ENCODE peak calls at places on chromosomes 7 and 10, in eight cellular contexts. One of them, this sample, is unnamed.

GRCh38 chr10:63670291-63670898 is 149.2 kb downstream of the REEP3 start:
- DNase-seq in colonic mucosa: no peak
- DNase-seq in PC-3: no peak
- DNase-seq in brain microvascular endothelial cell: no peak
- DNase-seq in CD8-positive, alpha-beta memory T cell: no peak
- DNase-seq in ovary: no peak
- DNase-seq in effector memory CD4-positive, alpha-beta T cell: no peak
- DNase-seq in WERI-Rb-1: peak; percentile 66
- DNase-seq in this sample: no peak

GRCh38 chr7:44512736-44513135 is 22.3 kb upstream of the NUDCD3 start:
- DNase-seq in WERI-Rb-1: no peak
- DNase-seq in colonic mucosa: no peak
- DNase-seq in CD8-positive, alpha-beta memory T cell: no peak
- DNase-seq in effector memory CD4-positive, alpha-beta T cell: no peak
- DNase-seq in PC-3: no peak
- DNase-seq in ovary: no peak
- DNase-seq in brain microvascular endothelial cell: no peak
- DNase-seq in this sample: no peak

GRCh38 chr7:102282465-102283362 is 4.0 kb upstream of the SH2B2 start:
- DNase-seq in ovary: no peak
- DNase-seq in WERI-Rb-1: no peak
- DNase-seq in brain microvascular endothelial cell: no peak
- DNase-seq in PC-3: no peak
- DNase-seq in effector memory CD4-positive, alpha-beta T cell: no peak
- DNase-seq in colonic mucosa: no peak
- DNase-seq in CD8-positive, alpha-beta memory T cell: no peak
- DNase-seq in this sample: no peak

GRCh38 chr7:23012797-23013714 is 874 bp downstream of the HYCC1 start:
- DNase-seq in CD8-positive, alpha-beta memory T cell: peak; percentile 1
- DNase-seq in ovary: peak; percentile 36
- DNase-seq in PC-3: peak; percentile 18
- DNase-seq in WERI-Rb-1: peak; percentile 30
- DNase-seq in effector memory CD4-positive, alpha-beta T cell: no peak
- DNase-seq in colonic mucosa: peak; percentile 29
- DNase-seq in brain microvascular endothelial cell: peak; percentile 18
- DNase-seq in this sample: peak; percentile 14

GRCh38 chr7:115183431-115184057 is 261.6 kb downstream of the MDFIC start:
- DNase-seq in brain microvascular endothelial cell: no peak
- DNase-seq in CD8-positive, alpha-beta memory T cell: no peak
- DNase-seq in effector memory CD4-positive, alpha-beta T cell: no peak
- DNase-seq in WERI-Rb-1: no peak
- DNase-seq in ovary: no peak
- DNase-seq in colonic mucosa: no peak
- DNase-seq in PC-3: no peak
- DNase-seq in this sample: no peak

GRCh38 chr7:75066521-75066920 is 7.1 kb downstream of the RCC1L start:
- DNase-seq in PC-3: no peak
- DNase-seq in brain microvascular endothelial cell: no peak
- DNase-seq in effector memory CD4-positive, alpha-beta T cell: no peak
- DNase-seq in WERI-Rb-1: no peak
- DNase-seq in colonic mucosa: no peak
- DNase-seq in ovary: peak; percentile 6
- DNase-seq in CD8-positive, alpha-beta memory T cell: no peak
- DNase-seq in this sample: no peak

GRCh38 chr7:157927313-157927925 is 590.6 kb downstream of the DNAJB6 start:
- DNase-seq in PC-3: no peak
- DNase-seq in effector memory CD4-positive, alpha-beta T cell: no peak
- DNase-seq in WERI-Rb-1: no peak
- DNase-seq in CD8-positive, alpha-beta memory T cell: no peak
- DNase-seq in brain microvascular endothelial cell: no peak
- DNase-seq in ovary: no peak
- DNase-seq in colonic mucosa: no peak
- DNase-seq in this sample: no peak

GRCh38 chr10:13872411-13872810 is 285.6 kb downstream of the PRPF18 start:
- DNase-seq in effector memory CD4-positive, alpha-beta T cell: no peak
- DNase-seq in CD8-positive, alpha-beta memory T cell: no peak
- DNase-seq in PC-3: no peak
- DNase-seq in colonic mucosa: no peak
- DNase-seq in brain microvascular endothelial cell: no peak
- DNase-seq in WERI-Rb-1: no peak
- DNase-seq in ovary: no peak
- DNase-seq in this sample: no peak

GRCh38 chr7:111006691-111007090 is 84.2 kb upstream of the LRRN3 start:
- DNase-seq in effector memory CD4-positive, alpha-beta T cell: no peak
- DNase-seq in CD8-positive, alpha-beta memory T cell: no peak
- DNase-seq in ovary: no peak
- DNase-seq in WERI-Rb-1: no peak
- DNase-seq in brain microvascular endothelial cell: peak; percentile 72
- DNase-seq in PC-3: no peak
- DNase-seq in colonic mucosa: no peak
- DNase-seq in this sample: no peak

GRCh38 chr10:126459878-126460481 is 71.7 kb upstream of the ADAM12 start:
- DNase-seq in ovary: no peak
- DNase-seq in brain microvascular endothelial cell: peak; percentile 97
- DNase-seq in colonic mucosa: no peak
- DNase-seq in effector memory CD4-positive, alpha-beta T cell: no peak
- DNase-seq in WERI-Rb-1: no peak
- DNase-seq in PC-3: peak; percentile 94
- DNase-seq in CD8-positive, alpha-beta memory T cell: no peak
- DNase-seq in this sample: no peak

GRCh38 chr7:35613150-35613549 is 81.8 kb downstream of the HERPUD2 start:
- DNase-seq in effector memory CD4-positive, alpha-beta T cell: no peak
- DNase-seq in colonic mucosa: no peak
- DNase-seq in ovary: no peak
- DNase-seq in CD8-positive, alpha-beta memory T cell: no peak
- DNase-seq in PC-3: no peak
- DNase-seq in WERI-Rb-1: no peak
- DNase-seq in brain microvascular endothelial cell: no peak
- DNase-seq in this sample: no peak

GRCh38 chr10:71911296-71911954 is 52.8 kb upstream of the CHST3 start:
- DNase-seq in ovary: no peak
- DNase-seq in WERI-Rb-1: no peak
- DNase-seq in colonic mucosa: no peak
- DNase-seq in brain microvascular endothelial cell: no peak
- DNase-seq in CD8-positive, alpha-beta memory T cell: no peak
- DNase-seq in PC-3: no peak
- DNase-seq in effector memory CD4-positive, alpha-beta T cell: no peak
- DNase-seq in this sample: no peak

GRCh38 chr10:89228136-89228535 is 21.0 kb upstream of the CH25H start:
- DNase-seq in CD8-positive, alpha-beta memory T cell: no peak
- DNase-seq in colonic mucosa: no peak
- DNase-seq in brain microvascular endothelial cell: no peak
- DNase-seq in PC-3: no peak
- DNase-seq in effector memory CD4-positive, alpha-beta T cell: no peak
- DNase-seq in ovary: no peak
- DNase-seq in WERI-Rb-1: no peak
- DNase-seq in this sample: no peak

GRCh38 chr10:126094537-126094936 is 198.2 kb downstream of the FANK1 start:
- DNase-seq in CD8-positive, alpha-beta memory T cell: no peak
- DNase-seq in brain microvascular endothelial cell: no peak
- DNase-seq in ovary: no peak
- DNase-seq in colonic mucosa: no peak
- DNase-seq in PC-3: peak; percentile 77
- DNase-seq in WERI-Rb-1: no peak
- DNase-seq in effector memory CD4-positive, alpha-beta T cell: no peak
- DNase-seq in this sample: no peak

GRCh38 chr10:128922172-128922571 is 544.9 kb upstream of the MGMT start:
- DNase-seq in WERI-Rb-1: no peak
- DNase-seq in PC-3: no peak
- DNase-seq in effector memory CD4-positive, alpha-beta T cell: no peak
- DNase-seq in colonic mucosa: peak; percentile 21
- DNase-seq in brain microvascular endothelial cell: no peak
- DNase-seq in CD8-positive, alpha-beta memory T cell: no peak
- DNase-seq in ovary: no peak
- DNase-seq in this sample: no peak

GRCh38 chr7:134703781-134704180 is 57.1 kb downstream of the BPGM start:
- DNase-seq in colonic mucosa: no peak
- DNase-seq in CD8-positive, alpha-beta memory T cell: no peak
- DNase-seq in effector memory CD4-positive, alpha-beta T cell: no peak
- DNase-seq in WERI-Rb-1: no peak
- DNase-seq in brain microvascular endothelial cell: peak; percentile 86
- DNase-seq in ovary: peak; percentile 70
- DNase-seq in PC-3: no peak
- DNase-seq in this sample: no peak

GRCh38 chr10:80491251-80492102 is 37.4 kb downstream of the TSPAN14 start:
- DNase-seq in colonic mucosa: no peak
- DNase-seq in WERI-Rb-1: no peak
- DNase-seq in ovary: no peak
- DNase-seq in CD8-positive, alpha-beta memory T cell: no peak
- DNase-seq in effector memory CD4-positive, alpha-beta T cell: no peak
- DNase-seq in brain microvascular endothelial cell: no peak
- DNase-seq in PC-3: no peak
- DNase-seq in this sample: no peak

GRCh38 chr10:94602729-94603515 is 57.3 kb downstream of the HELLS start:
- DNase-seq in ovary: no peak
- DNase-seq in effector memory CD4-positive, alpha-beta T cell: no peak
- DNase-seq in CD8-positive, alpha-beta memory T cell: no peak
- DNase-seq in brain microvascular endothelial cell: no peak
- DNase-seq in PC-3: no peak
- DNase-seq in WERI-Rb-1: no peak
- DNase-seq in colonic mucosa: no peak
- DNase-seq in this sample: no peak

GRCh38 chr7:31466036-31466435 is 47.9 kb upstream of the ITPRID1 start:
- DNase-seq in brain microvascular endothelial cell: no peak
- DNase-seq in ovary: no peak
- DNase-seq in WERI-Rb-1: no peak
- DNase-seq in colonic mucosa: no peak
- DNase-seq in PC-3: no peak
- DNase-seq in CD8-positive, alpha-beta memory T cell: no peak
- DNase-seq in effector memory CD4-positive, alpha-beta T cell: no peak
- DNase-seq in this sample: no peak

GRCh38 chr10:70233939-70234300 is 691 bp upstream of the PPA1 start:
- DNase-seq in WERI-Rb-1: no peak
- DNase-seq in effector memory CD4-positive, alpha-beta T cell: no peak
- DNase-seq in ovary: no peak
- DNase-seq in colonic mucosa: no peak
- DNase-seq in brain microvascular endothelial cell: no peak
- DNase-seq in CD8-positive, alpha-beta memory T cell: no peak
- DNase-seq in PC-3: no peak
- DNase-seq in this sample: no peak
- H3K36me3 ChIP-seq in WERI-Rb-1: peaks cover 28% of the 10 kb centered on the region
- H3K36me3 ChIP-seq in effector memory CD4-positive, alpha-beta T cell: peaks cover 4% of the 10 kb centered on the region
- H3K36me3 ChIP-seq in ovary: no peaks in the 10 kb centered on the region
- H3K36me3 ChIP-seq in colonic mucosa: peaks cover 3% of the 10 kb centered on the region
- H3K36me3 ChIP-seq in brain microvascular endothelial cell: peaks cover 3% of the 10 kb centered on the region
- H3K36me3 ChIP-seq in CD8-positive, alpha-beta memory T cell: no peaks in the 10 kb centered on the region
- H3K36me3 ChIP-seq in PC-3: peaks cover 9% of the 10 kb centered on the region
- H3K36me3 ChIP-seq in this sample: peaks cover 5% of the 10 kb centered on the region

GRCh38 chr10:16518822-16519221 is 2.9 kb downstream of the C1QL3 start:
- DNase-seq in WERI-Rb-1: no peak
- DNase-seq in colonic mucosa: no peak
- DNase-seq in brain microvascular endothelial cell: no peak
- DNase-seq in PC-3: peak; percentile 23
- DNase-seq in CD8-positive, alpha-beta memory T cell: no peak
- DNase-seq in ovary: no peak
- DNase-seq in effector memory CD4-positive, alpha-beta T cell: no peak
- DNase-seq in this sample: peak; percentile 10

GRCh38 chr10:16519908-16520861 is 1.5 kb downstream of the C1QL3 start:
- DNase-seq in effector memory CD4-positive, alpha-beta T cell: no peak
- DNase-seq in colonic mucosa: no peak
- DNase-seq in WERI-Rb-1: no peak
- DNase-seq in ovary: no peak
- DNase-seq in brain microvascular endothelial cell: no peak
- DNase-seq in PC-3: no peak
- DNase-seq in CD8-positive, alpha-beta memory T cell: no peak
- DNase-seq in this sample: peak; percentile 27

GRCh38 chr10:16519250-16519907 is 2.3 kb downstream of the C1QL3 start:
- DNase-seq in colonic mucosa: no peak
- DNase-seq in PC-3: no peak
- DNase-seq in WERI-Rb-1: no peak
- DNase-seq in ovary: no peak
- DNase-seq in brain microvascular endothelial cell: no peak
- DNase-seq in effector memory CD4-positive, alpha-beta T cell: no peak
- DNase-seq in CD8-positive, alpha-beta memory T cell: no peak
- DNase-seq in this sample: no peak

GRCh38 chr10:16521311-16522016 is at the start of gene C1QL3:
- DNase-seq in ovary: no peak
- DNase-seq in PC-3: peak; percentile 2
- DNase-seq in brain microvascular endothelial cell: no peak
- DNase-seq in colonic mucosa: no peak
- DNase-seq in effector memory CD4-positive, alpha-beta T cell: no peak
- DNase-seq in CD8-positive, alpha-beta memory T cell: no peak
- DNase-seq in WERI-Rb-1: no peak
- DNase-seq in this sample: peak; percentile 55

GRCh38 chr10:16520900-16521299 is 779 bp downstream of the C1QL3 start:
- DNase-seq in brain microvascular endothelial cell: no peak
- DNase-seq in colonic mucosa: no peak
- DNase-seq in PC-3: peak; percentile 1
- DNase-seq in CD8-positive, alpha-beta memory T cell: no peak
- DNase-seq in WERI-Rb-1: peak; percentile 26
- DNase-seq in effector memory CD4-positive, alpha-beta T cell: no peak
- DNase-seq in ovary: no peak
- DNase-seq in this sample: no peak
- H3K4me3 ChIP-seq in brain microvascular endothelial cell: peak overlapping the region; percentile 37
- H3K4me3 ChIP-seq in colonic mucosa: peak overlapping the region; percentile 33
- H3K4me3 ChIP-seq in PC-3: peak overlapping the region; percentile 43
- H3K4me3 ChIP-seq in CD8-positive, alpha-beta memory T cell: no peak overlapping the region
- H3K4me3 ChIP-seq in WERI-Rb-1: no peak overlapping the region
- H3K4me3 ChIP-seq in effector memory CD4-positive, alpha-beta T cell: peak overlapping the region; percentile 42
- H3K4me3 ChIP-seq in ovary: peak overlapping the region; percentile 9
- H3K4me3 ChIP-seq in this sample: no peak overlapping the region

DNA sequence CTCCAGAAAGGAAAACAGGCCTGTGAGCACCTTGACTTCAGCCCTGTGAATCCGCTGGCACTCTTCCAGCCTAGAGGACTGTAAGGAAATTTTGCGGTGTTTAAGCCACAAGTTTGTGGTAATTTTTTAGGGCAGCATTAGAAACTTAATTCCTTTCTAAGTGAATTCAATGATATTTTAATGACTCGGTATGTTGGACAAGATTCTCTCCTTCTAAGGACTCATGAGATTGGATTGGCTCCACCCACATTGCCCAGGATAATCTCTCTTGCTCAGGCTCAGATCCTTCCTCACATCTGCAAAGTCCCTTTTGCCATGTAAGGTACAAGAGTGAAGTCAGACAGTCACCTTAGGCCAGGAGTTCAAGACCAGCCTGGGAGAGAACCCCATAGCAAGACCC is 4.4 kb downstream of the LYZL2 start:
- DNase-seq in PC-3: no peak
- DNase-seq in effector memory CD4-positive, alpha-beta T cell: no peak
- DNase-seq in brain microvascular endothelial cell: no peak
- DNase-seq in CD8-positive, alpha-beta memory T cell: no peak
- DNase-seq in colonic mucosa: no peak
- DNase-seq in ovary: no peak
- DNase-seq in WERI-Rb-1: no peak
- DNase-seq in this sample: no peak
- H3K27ac ChIP-seq in PC-3: no peak overlapping the region
- H3K27ac ChIP-seq in effector memory CD4-positive, alpha-beta T cell: no peak overlapping the region
- H3K27ac ChIP-seq in brain microvascular endothelial cell: no peak overlapping the region
- H3K27ac ChIP-seq in CD8-positive, alpha-beta memory T cell: no peak overlapping the region
- H3K27ac ChIP-seq in colonic mucosa: no peak overlapping the region
- H3K27ac ChIP-seq in ovary: no peak overlapping the region
- H3K27ac ChIP-seq in WERI-Rb-1: no peak overlapping the region
- H3K27ac ChIP-seq in this sample: no peak overlapping the region

GRCh38 chr10:10517866-10518265 is 499.8 kb upstream of the CELF2 start:
- DNase-seq in effector memory CD4-positive, alpha-beta T cell: no peak
- DNase-seq in PC-3: no peak
- DNase-seq in ovary: no peak
- DNase-seq in brain microvascular endothelial cell: no peak
- DNase-seq in WERI-Rb-1: no peak
- DNase-seq in colonic mucosa: no peak
- DNase-seq in CD8-positive, alpha-beta memory T cell: no peak
- DNase-seq in this sample: no peak
- H3K36me3 ChIP-seq in effector memory CD4-positive, alpha-beta T cell: no peaks in the 10 kb centered on the region
- H3K36me3 ChIP-seq in PC-3: no peaks in the 10 kb centered on the region
- H3K36me3 ChIP-seq in ovary: no peaks in the 10 kb centered on the region
- H3K36me3 ChIP-seq in brain microvascular endothelial cell: no peaks in the 10 kb centered on the region
- H3K36me3 ChIP-seq in WERI-Rb-1: no peaks in the 10 kb centered on the region
- H3K36me3 ChIP-seq in colonic mucosa: no peaks in the 10 kb centered on the region
- H3K36me3 ChIP-seq in CD8-positive, alpha-beta memory T cell: no peaks in the 10 kb centered on the region
- H3K36me3 ChIP-seq in this sample: no peaks in the 10 kb centered on the region

GRCh38 chr7:130352335-130353074 is 7.9 kb downstream of the CPA5 start:
- DNase-seq in PC-3: peak; percentile 55
- DNase-seq in WERI-Rb-1: no peak
- DNase-seq in CD8-positive, alpha-beta memory T cell: no peak
- DNase-seq in brain microvascular endothelial cell: peak; percentile 10
- DNase-seq in ovary: peak; percentile 53
- DNase-seq in colonic mucosa: no peak
- DNase-seq in effector memory CD4-positive, alpha-beta T cell: no peak
- DNase-seq in this sample: no peak
- H3K4me3 ChIP-seq in PC-3: no peak overlapping the region
- H3K4me3 ChIP-seq in WERI-Rb-1: no peak overlapping the region
- H3K4me3 ChIP-seq in CD8-positive, alpha-beta memory T cell: no peak overlapping the region
- H3K4me3 ChIP-seq in brain microvascular endothelial cell: peak overlapping the region; percentile 12
- H3K4me3 ChIP-seq in ovary: no peak overlapping the region
- H3K4me3 ChIP-seq in colonic mucosa: no peak overlapping the region
- H3K4me3 ChIP-seq in effector memory CD4-positive, alpha-beta T cell: no peak overlapping the region
- H3K4me3 ChIP-seq in this sample: no peak overlapping the region